ENCODE peak calls at places on chromosomes 3 and 15, in five cellular contexts. One of them, this sample, is unnamed.

GRCh38 chr3:99825239-99825638 is 7.6 kb downstream of the CMSS1 start:
- DNase-seq in cardiac muscle cell: peak
- DNase-seq in activated CD8-positive, alpha-beta memory T cell treated with anti-CD3 and anti-CD28 coated beads, Interleukin-2, amount 10 ng/mL, durations not matched to agents 7 days and 5 days: no peak
- DNase-seq in stimulated activated CD4-positive, alpha-beta T cell treated with anti-CD3 and anti-CD28 coated beads, Interleukin-1b, Interleukin-23, amount 100 ng/mL, for 4 hours: no peak
- DNase-seq in T-helper 2 cell: no peak
- DNase-seq in this sample: no peak

GRCh38 chr3:13886593-13887129 is 6.8 kb upstream of the WNT7A start:
- DNase-seq in cardiac muscle cell: no peak
- DNase-seq in activated CD8-positive, alpha-beta memory T cell treated with anti-CD3 and anti-CD28 coated beads, Interleukin-2, amount 10 ng/mL, durations not matched to agents 7 days and 5 days: peak
- DNase-seq in stimulated activated CD4-positive, alpha-beta T cell treated with anti-CD3 and anti-CD28 coated beads, Interleukin-1b, Interleukin-23, amount 100 ng/mL, for 4 hours: no peak
- DNase-seq in T-helper 2 cell: no peak
- DNase-seq in this sample: peak

GRCh38 chr15:40334941-40335795 is 5.6 kb downstream of the CCDC9B start:
- DNase-seq in cardiac muscle cell: no peak
- DNase-seq in activated CD8-positive, alpha-beta memory T cell treated with anti-CD3 and anti-CD28 coated beads, Interleukin-2, amount 10 ng/mL, durations not matched to agents 7 days and 5 days: no peak
- DNase-seq in stimulated activated CD4-positive, alpha-beta T cell treated with anti-CD3 and anti-CD28 coated beads, Interleukin-1b, Interleukin-23, amount 100 ng/mL, for 4 hours: no peak
- DNase-seq in T-helper 2 cell: no peak
- DNase-seq in this sample: no peak

GRCh38 chr3:191360620-191361019 is 30.3 kb upstream of the UTS2B start:
- DNase-seq in cardiac muscle cell: no peak
- DNase-seq in activated CD8-positive, alpha-beta memory T cell treated with anti-CD3 and anti-CD28 coated beads, Interleukin-2, amount 10 ng/mL, durations not matched to agents 7 days and 5 days: no peak
- DNase-seq in stimulated activated CD4-positive, alpha-beta T cell treated with anti-CD3 and anti-CD28 coated beads, Interleukin-1b, Interleukin-23, amount 100 ng/mL, for 4 hours: no peak
- DNase-seq in T-helper 2 cell: no peak
- DNase-seq in this sample: no peak

GRCh38 chr15:101482526-101483371 is 6.8 kb downstream of the PCSK6 start:
- DNase-seq in cardiac muscle cell: no peak
- DNase-seq in activated CD8-positive, alpha-beta memory T cell treated with anti-CD3 and anti-CD28 coated beads, Interleukin-2, amount 10 ng/mL, durations not matched to agents 7 days and 5 days: no peak
- DNase-seq in stimulated activated CD4-positive, alpha-beta T cell treated with anti-CD3 and anti-CD28 coated beads, Interleukin-1b, Interleukin-23, amount 100 ng/mL, for 4 hours: no peak
- DNase-seq in T-helper 2 cell: no peak
- DNase-seq in this sample: no peak

GRCh38 chr3:183027276-183027675 is 46.9 kb upstream of the DCUN1D1 start:
- DNase-seq in cardiac muscle cell: peak
- DNase-seq in activated CD8-positive, alpha-beta memory T cell treated with anti-CD3 and anti-CD28 coated beads, Interleukin-2, amount 10 ng/mL, durations not matched to agents 7 days and 5 days: no peak
- DNase-seq in stimulated activated CD4-positive, alpha-beta T cell treated with anti-CD3 and anti-CD28 coated beads, Interleukin-1b, Interleukin-23, amount 100 ng/mL, for 4 hours: no peak
- DNase-seq in T-helper 2 cell: no peak
- DNase-seq in this sample: no peak

GRCh38 chr3:53193466-53194217 is 32.6 kb downstream of the PRKCD start:
- DNase-seq in cardiac muscle cell: peak
- DNase-seq in activated CD8-positive, alpha-beta memory T cell treated with anti-CD3 and anti-CD28 coated beads, Interleukin-2, amount 10 ng/mL, durations not matched to agents 7 days and 5 days: no peak
- DNase-seq in stimulated activated CD4-positive, alpha-beta T cell treated with anti-CD3 and anti-CD28 coated beads, Interleukin-1b, Interleukin-23, amount 100 ng/mL, for 4 hours: no peak
- DNase-seq in T-helper 2 cell: no peak
- DNase-seq in this sample: no peak

GRCh38 chr3:41323455-41323854 is 124.2 kb downstream of the CTNNB1 start:
- DNase-seq in cardiac muscle cell: peak
- DNase-seq in activated CD8-positive, alpha-beta memory T cell treated with anti-CD3 and anti-CD28 coated beads, Interleukin-2, amount 10 ng/mL, durations not matched to agents 7 days and 5 days: no peak
- DNase-seq in stimulated activated CD4-positive, alpha-beta T cell treated with anti-CD3 and anti-CD28 coated beads, Interleukin-1b, Interleukin-23, amount 100 ng/mL, for 4 hours: no peak
- DNase-seq in T-helper 2 cell: no peak
- DNase-seq in this sample: no peak

GRCh38 chr3:66029443-66029842 is 9.3 kb downstream of the MAGI1 start:
- DNase-seq in cardiac muscle cell: no peak
- DNase-seq in activated CD8-positive, alpha-beta memory T cell treated with anti-CD3 and anti-CD28 coated beads, Interleukin-2, amount 10 ng/mL, durations not matched to agents 7 days and 5 days: no peak
- DNase-seq in stimulated activated CD4-positive, alpha-beta T cell treated with anti-CD3 and anti-CD28 coated beads, Interleukin-1b, Interleukin-23, amount 100 ng/mL, for 4 hours: no peak
- DNase-seq in T-helper 2 cell: no peak
- DNase-seq in this sample: no peak

This sample was measured in osteocyte.